ENCODE peak calls at places on chromosomes 16 and 17, in six cellular contexts. N is PC-3, B is lower lobe of right lung, A is SJCRH30, S is fibroblast of lung, L is hepatocyte. R is an unnamed sample.

GRCh38 chr17:64679710-64680216 is 17.7 kb upstream of the SMURF2 start:
- DNase-seq in N (peak), S (peak), B (no peak), L (peak), A (no peak), R (peak)

GRCh38 chr17:80026359-80027042 is 9.2 kb downstream of the TBC1D16 start:
- DNase-seq in N (no peak), S (no peak), L (no peak), A (peak), B (no peak), R (no peak)

GRCh38 chr16:68091604-68092261 is 6.6 kb downstream of the NFATC3 start:
- DNase-seq in S (peak), N (peak), B (no peak), L (no peak), A (peak), R (peak)

GRCh38 chr17:66995944-66996343 is 31.4 kb downstream of the CACNG4 start:
- DNase-seq in N (no peak), L (no peak), S (no peak), A (no peak), B (no peak), R (no peak)

GRCh38 chr17:79075433-79075805 is 795 bp downstream of the ENGASE start:
- DNase-seq in S (peak), A (no peak), N (no peak), B (no peak), L (no peak), R (no peak)

GRCh38 chr16:85556456-85557082 is 56.6 kb upstream of the GSE1 start:
- DNase-seq in L (peak), S (peak), N (peak), B (peak), A (peak), R (peak)

GRCh38 chr16:67664258-67664657 is 2.3 kb downstream of the ENKD1 start:
- DNase-seq in A (no peak), S (no peak), B (no peak), L (no peak), N (no peak), R (no peak)

GRCh38 chr17:67569873-67570272 is 147.9 kb upstream of the NOL11 start:
- DNase-seq in S (peak), N (peak), A (no peak), L (no peak), B (no peak), R (no peak)

GRCh38 chr17:54948380-54948779 is 20.1 kb downstream of the COX11 start:
- DNase-seq in A (peak), B (no peak), L (no peak), S (peak), N (peak), R (peak)

GRCh38 chr16:24838554-24839266 is 7.1 kb upstream of the SLC5A11 start:
- DNase-seq in A (no peak), L (peak), S (peak), N (peak), B (no peak), R (no peak)

GRCh38 chr17:75480281-75480680 is 23.8 kb downstream of the TMEM94 start:
- DNase-seq in S (no peak), N (no peak), A (peak), B (no peak), L (no peak), R (no peak)

GRCh38 chr17:73820686-73821448 is 176.6 kb upstream of the SDK2 start:
- DNase-seq in L (peak), B (no peak), S (peak), A (no peak), N (no peak), R (no peak)

GRCh38 chr17:60193482-60193881 is 43.7 kb downstream of the CA4 start:
- DNase-seq in A (no peak), L (no peak), B (no peak), S (no peak), N (no peak), R (no peak)

GRCh38 chr16:2899564-2900072 is 12.1 kb upstream of the FLYWCH1 start:
- DNase-seq in N (no peak), L (no peak), B (no peak), A (no peak), S (no peak), R (no peak)

GRCh38 chr17:10125761-10126553 is 72.4 kb downstream of the GAS7 start:
- DNase-seq in L (peak), S (no peak), N (no peak), A (no peak), B (no peak), R (no peak)

GRCh38 chr16:29198231-29198630 is 208.3 kb downstream of the NPIPB11 start:
- DNase-seq in S (no peak), A (no peak), N (no peak), B (no peak), L (no peak), R (no peak)
- H3K27ac ChIP-seq in S (no peak), A (no peak), N (no peak), B (no peak), L (no peak), R (no peak)

GRCh38 chr16:56029026-56029425 is 153.9 kb upstream of the CES5A start:
- DNase-seq in S (no peak), B (no peak), L (no peak), A (no peak), N (no peak), R (no peak)
- H3K27ac ChIP-seq in S (no peak), B (no peak), L (no peak), A (no peak), N (no peak), R (no peak)

DNA sequence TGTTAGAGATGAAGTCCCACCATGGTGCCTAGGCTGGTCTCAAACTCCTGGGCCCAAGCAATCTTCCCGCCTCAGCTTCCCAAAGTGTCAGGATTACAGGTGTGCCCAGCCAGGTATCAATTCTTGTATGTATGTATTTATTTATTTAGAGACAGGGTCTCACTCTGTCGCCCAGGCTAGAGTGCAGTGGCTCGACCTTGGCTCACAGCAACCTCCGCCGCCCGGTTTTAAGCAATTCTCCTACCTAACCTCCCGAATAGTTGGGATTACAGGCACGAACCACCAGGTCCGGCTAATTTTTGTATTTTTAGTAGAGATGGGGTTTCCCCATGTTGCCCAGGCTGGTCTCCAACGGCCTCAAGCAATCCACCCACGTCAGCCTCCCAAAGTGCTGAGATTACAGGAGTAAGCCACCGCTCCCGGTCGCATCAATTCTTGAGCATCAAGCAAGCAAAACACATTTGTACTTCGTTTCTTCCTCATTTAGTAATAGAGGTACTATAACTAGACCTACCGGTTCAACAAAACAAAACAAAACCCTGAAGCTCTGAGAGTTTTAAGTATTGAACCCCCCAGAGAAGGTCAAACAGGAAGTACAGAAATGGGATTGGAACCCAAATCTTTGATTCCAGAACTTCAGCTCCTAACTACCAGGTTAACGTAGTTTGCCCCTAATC is 1.0 kb upstream of the ZNF500 start:
- DNase-seq in B (no peak), S (peak), A (no peak), L (no peak), N (no peak), R (no peak)
- H3K27ac ChIP-seq in B (peak), S (peak), A (no peak), L (peak), N (peak), R (peak)

GRCh38 chr16:15489016-15489415 is 54.6 kb downstream of the BMERB1 start:
- DNase-seq in S (no peak), N (no peak), B (no peak), L (no peak), A (no peak), R (no peak)
- H3K27ac ChIP-seq in S (peak), N (peak), B (no peak), L (no peak), A (no peak), R (no peak)

GRCh38 chr17:44272954-44273353 is 5.0 kb upstream of the SLC4A1 start:
- DNase-seq in A (no peak), N (no peak), L (no peak), S (no peak), B (no peak), R (no peak)

GRCh38 chr17:44269118-44269794 is 1.3 kb upstream of the SLC4A1 start:
- DNase-seq in B (no peak), L (no peak), S (no peak), N (no peak), A (peak), R (no peak)

GRCh38 chr17:44269795-44270320 is 1.9 kb upstream of the SLC4A1 start:
- DNase-seq in B (no peak), N (no peak), L (no peak), S (no peak), A (peak), R (no peak)

GRCh38 chr17:44273607-44274006 is 5.7 kb upstream of the SLC4A1 start:
- DNase-seq in B (no peak), N (no peak), A (no peak), S (no peak), L (no peak), R (no peak)

DNA sequence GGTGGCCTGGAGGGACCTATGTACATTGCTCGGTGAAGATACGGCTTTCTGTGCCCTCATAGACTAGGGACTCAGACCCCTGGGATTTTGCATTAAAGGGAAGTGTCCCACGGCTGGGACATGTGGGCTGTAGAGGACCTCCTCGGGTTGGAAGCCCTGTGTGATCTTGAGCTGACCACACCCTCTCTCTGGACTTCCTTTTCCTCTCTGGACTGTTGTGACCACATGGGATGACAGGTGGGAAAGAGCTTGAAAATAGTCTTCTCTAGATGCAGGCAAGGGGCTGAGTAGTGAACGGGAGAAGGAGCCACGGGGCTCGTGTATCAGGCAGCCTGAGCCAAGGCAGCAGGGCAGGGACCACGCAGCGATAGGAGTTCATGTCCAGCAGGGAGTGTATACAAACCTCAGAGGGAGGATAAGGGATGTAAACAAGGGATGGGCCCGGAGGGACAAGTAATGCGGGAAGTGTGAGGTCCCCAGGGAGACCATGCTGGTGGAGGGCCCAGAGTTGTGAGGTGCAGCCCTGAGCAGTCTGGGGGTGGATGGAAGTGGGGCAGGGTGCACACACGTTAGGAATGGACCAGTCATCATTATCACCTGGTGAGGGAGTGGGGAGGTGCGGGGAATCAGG is 4.5 kb upstream of the SLC4A1 start:
- DNase-seq in B (no peak), S (no peak), L (no peak), N (no peak), A (peak), R (no peak)
- H3K27ac ChIP-seq in B (no peak), S (no peak), L (no peak), N (no peak), A (no peak), R (no peak)

GRCh38 chr16:27403601-27403992 is 1.6 kb downstream of the IL21R start:
- DNase-seq in S (no peak), A (no peak), B (no peak), N (no peak), L (no peak), R (no peak)
- H3K27ac ChIP-seq in S (no peak), A (peak), B (no peak), N (no peak), L (no peak), R (no peak)

DNA sequence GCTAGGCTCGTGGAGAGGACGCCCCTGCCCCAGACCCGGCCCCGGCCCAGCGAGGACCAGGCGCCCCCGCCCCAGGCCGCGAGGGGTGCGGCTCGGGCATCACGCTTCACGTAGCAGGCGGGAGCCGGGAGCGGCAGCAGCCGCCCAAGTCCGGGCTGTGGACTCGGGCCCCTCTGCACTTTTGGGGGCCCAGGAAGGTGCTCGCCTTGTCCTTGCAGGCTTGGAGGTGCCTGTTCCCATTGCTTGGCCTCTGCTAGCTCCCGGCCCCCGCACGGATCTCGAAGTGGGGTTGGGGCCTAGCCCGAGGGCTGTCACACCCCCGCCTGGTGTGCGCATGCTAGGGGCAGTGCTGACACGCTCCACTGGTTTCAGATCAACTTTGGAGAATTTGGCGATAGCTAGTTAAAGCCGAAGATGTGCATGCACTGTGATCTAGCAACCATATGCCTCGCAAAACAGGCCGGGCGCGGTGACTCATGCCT is 55.7 kb downstream of the WSB1 start:
- DNase-seq in N (no peak), S (no peak), L (no peak), B (no peak), A (no peak), R (no peak)
- H3K27ac ChIP-seq in N (no peak), S (no peak), L (peak), B (peak), A (no peak), R (peak)

GRCh38 chr17:45952814-45953320 is 46.2 kb upstream of the STH start:
- DNase-seq in A (no peak), L (no peak), B (no peak), S (no peak), N (no peak), R (no peak)

GRCh38 chr17:45951403-45951802 is 47.6 kb upstream of the STH start:
- DNase-seq in N (no peak), L (no peak), S (no peak), B (no peak), A (no peak), R (no peak)

GRCh38 chr17:45953561-45953960 is 45.5 kb upstream of the STH start:
- DNase-seq in B (no peak), N (peak), S (no peak), L (no peak), A (no peak), R (no peak)

GRCh38 chr17:45950888-45951287 is 48.2 kb upstream of the STH start:
- DNase-seq in L (no peak), N (no peak), B (no peak), A (no peak), S (no peak), R (no peak)

DNA sequence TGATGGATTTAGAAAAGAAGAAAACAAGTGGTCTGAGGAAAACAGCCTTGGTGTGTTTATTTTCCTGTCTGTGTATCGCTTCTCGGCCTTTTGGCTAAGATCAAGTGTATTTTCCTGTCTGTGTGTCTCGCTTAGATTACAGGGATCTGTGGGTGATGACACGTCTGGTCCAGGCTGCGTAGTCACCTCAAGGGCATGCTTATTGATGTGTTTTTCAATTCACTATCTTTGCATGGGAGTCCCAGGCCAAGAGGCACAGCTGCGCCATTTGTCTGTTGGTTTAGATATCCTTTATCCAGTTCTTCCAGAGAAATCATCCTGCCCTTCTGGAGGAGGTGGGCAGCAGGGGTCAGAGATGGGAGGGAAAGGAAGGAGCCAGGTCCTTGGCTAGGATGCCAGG is 47.1 kb upstream of the STH start:
- DNase-seq in N (no peak), S (no peak), B (no peak), L (no peak), A (no peak), R (no peak)
- H3K27ac ChIP-seq in N (no peak), S (no peak), B (no peak), L (no peak), A (no peak), R (no peak)